ENCODE peak calls at places on chromosomes 2 and 18, in nine cellular contexts. G, W, O, R, P, L, H, K and J are unnamed samples.

GRCh38 chr18:2027026-2027425 is 544.3 kb downstream of the METTL4 start:
- DNase-seq in W (no peak), G (no peak), H (no peak), R (no peak), O (no peak), K (no peak), L (no peak), P (no peak), J (no peak)

GRCh38 chr18:35588995-35589394 is 7.5 kb downstream of the GALNT1 start:
- DNase-seq in G (peak; percentile 3), L (no peak), K (no peak), R (no peak), P (no peak), W (no peak), O (no peak), H (no peak), J (no peak)

GRCh38 chr18:8705280-8705940 is at the start of gene MTCL1:
- DNase-seq in L (no peak), G (peak; percentile 76), K (no peak), H (no peak), W (no peak), P (peak; percentile 31), R (peak; percentile 35), O (peak; percentile 57), J (no peak)

GRCh38 chr18:21191596-21192307 is 50.3 kb upstream of the GREB1L start:
- DNase-seq in H (no peak), L (peak; percentile 55), G (peak; percentile 70), O (peak; percentile 65), W (peak; percentile 34), P (peak; percentile 59), R (peak; percentile 43), K (peak; percentile 50), J (no peak)

GRCh38 chr2:104563398-104564024 is 290.4 kb upstream of the POU3F3 start:
- DNase-seq in R (no peak), H (no peak), K (no peak), O (peak; percentile 40), W (no peak), G (no peak), P (no peak), L (no peak), J (no peak)

GRCh38 chr2:107137711-107138110 is 251.7 kb upstream of the ST6GAL2 start:
- DNase-seq in H (no peak), G (no peak), P (no peak), R (no peak), K (peak; percentile 83), W (no peak), L (no peak), O (no peak), J (no peak)

GRCh38 chr2:167005096-167005495 is 116.8 kb downstream of the XIRP2 start:
- DNase-seq in L (peak; percentile 69), H (no peak), R (no peak), G (no peak), P (no peak), W (no peak), O (peak; percentile 49), K (no peak), J (no peak)

GRCh38 chr2:54577035-54577434 is 120.9 kb downstream of the SPTBN1 start:
- DNase-seq in W (peak; percentile 77), G (no peak), K (peak; percentile 37), R (no peak), P (peak; percentile 24), O (no peak), H (no peak), L (no peak), J (no peak)

GRCh38 chr18:45993441-45993840 is 26.3 kb upstream of the EPG5 start:
- DNase-seq in P (peak; percentile 71), R (peak; percentile 54), K (no peak), W (no peak), G (peak; percentile 95), O (peak; percentile 73), L (peak; percentile 91), H (no peak), J (no peak)

GRCh38 chr2:29865512-29865911 is 55.9 kb downstream of the ALK start:
- DNase-seq in P (no peak), R (no peak), L (no peak), O (no peak), W (no peak), K (no peak), G (no peak), H (no peak), J (no peak)

GRCh38 chr2:212711851-212712250 is 173.2 kb upstream of the ERBB4 start:
- DNase-seq in G (peak; percentile 86), P (peak; percentile 53), H (no peak), R (peak; percentile 34), O (peak; percentile 85), L (peak; percentile 92), W (no peak), K (no peak), J (no peak)

GRCh38 chr2:20633794-20634259 is 17.1 kb downstream of the HS1BP3 start:
- DNase-seq in K (no peak), O (no peak), H (no peak), W (no peak), G (no peak), R (no peak), P (no peak), L (no peak), J (no peak)

GRCh38 chr2:109234355-109234754 is 105.3 kb downstream of the SH3RF3 start:
- DNase-seq in K (no peak), W (no peak), L (no peak), H (no peak), G (no peak), O (no peak), R (no peak), P (no peak), J (no peak)

GRCh38 chr2:42567389-42567788 is 1.0 kb upstream of the MTA3 start:
- DNase-seq in R (no peak), W (no peak), P (peak; percentile 42), L (peak; percentile 81), H (no peak), G (peak; percentile 78), K (no peak), O (no peak), J (no peak)

GRCh38 chr2:113028112-113028511 is 22.9 kb downstream of the IL36A start:
- DNase-seq in W (no peak), H (no peak), G (no peak), L (no peak), R (no peak), P (no peak), O (no peak), K (no peak), J (no peak)

GRCh38 chr2:173290046-173290445 is 64.6 kb upstream of the CDCA7 start:
- DNase-seq in R (no peak), G (no peak), P (peak; percentile 62), L (peak; percentile 26), H (no peak), W (no peak), O (no peak), K (no peak), J (no peak)

GRCh38 chr2:23662941-23663729 is 263.8 kb downstream of the ATAD2B start:
- DNase-seq in W (no peak), R (no peak), O (no peak), G (peak; percentile 23), L (no peak), K (no peak), H (no peak), P (no peak), J (no peak)

GRCh38 chr2:44120428-44120827 is 48.2 kb upstream of the PPM1B start:
- DNase-seq in K (no peak), L (peak; percentile 93), H (peak; percentile 27), W (no peak), G (peak; percentile 92), O (peak; percentile 86), R (peak; percentile 82), P (peak; percentile 88), J (no peak)

GRCh38 chr2:100876231-100876860 is 56.4 kb downstream of the NPAS2 start:
- DNase-seq in W (no peak), K (no peak), R (no peak), G (no peak), P (no peak), L (peak; percentile 41), O (no peak), H (no peak), J (no peak)

GRCh38 chr2:239234826-239235175 is 166.0 kb downstream of the HDAC4 start:
- DNase-seq in K (no peak), H (no peak), R (no peak), P (no peak), G (no peak), W (no peak), O (no peak), L (no peak), J (no peak)

GRCh38 chr2:100321181-100321880 is 970 bp downstream of the LONRF2 start:
- DNase-seq in R (no peak), L (peak; percentile 21), O (peak; percentile 55), H (no peak), G (peak; percentile 20), W (peak; percentile 47), P (peak; percentile 21), K (peak; percentile 6), J (no peak)

GRCh38 chr2:206260427-206261012 is 13.9 kb upstream of the ZDBF2 start:
- DNase-seq in R (peak; percentile 31), P (peak; percentile 72), H (no peak), W (no peak), G (peak; percentile 58), L (peak; percentile 10), O (peak; percentile 66), K (no peak), J (no peak)

GRCh38 chr18:48029296-48029986 is 99.0 kb upstream of the SMAD2 start:
- DNase-seq in H (no peak), L (no peak), W (no peak), O (no peak), R (no peak), K (no peak), G (no peak), P (no peak), J (peak; percentile 25)

GRCh38 chr2:104897515-104898184 is 43.7 kb downstream of the POU3F3 start:
- DNase-seq in G (no peak), L (peak; percentile 25), H (no peak), P (peak; percentile 2), K (no peak), R (no peak), W (no peak), O (peak; percentile 27), J (no peak)

GRCh38 chr18:23037646-23038045 is 97.6 kb upstream of the CABLES1 start:
- DNase-seq in K (no peak), L (no peak), O (no peak), P (no peak), G (no peak), W (no peak), H (no peak), R (no peak), J (no peak)

GRCh38 chr18:13452448-13452811 is 233.9 kb downstream of the LDLRAD4 start:
- DNase-seq in O (peak; percentile 26), W (no peak), H (no peak), L (peak; percentile 14), K (no peak), P (peak; percentile 65), R (peak; percentile 71), G (peak; percentile 80), J (no peak)

GRCh38 chr2:233063976-233064411 is 3.9 kb downstream of the INPP5D start:
- DNase-seq in H (no peak), O (no peak), W (no peak), L (no peak), K (no peak), P (no peak), R (no peak), G (no peak), J (no peak)

GRCh38 chr2:169047253-169048250 is 16.4 kb upstream of the ABCB11 start:
- DNase-seq in P (no peak), L (no peak), W (no peak), R (no peak), H (no peak), K (no peak), G (no peak), O (no peak), J (no peak)

GRCh38 chr2:218320704-218321336 is 28.5 kb upstream of the TMBIM1 start:
- DNase-seq in P (no peak), K (no peak), H (no peak), L (no peak), O (no peak), R (no peak), G (no peak), W (no peak), J (no peak)

GRCh38 chr2:634670-635395 is 42.4 kb downstream of the TMEM18 start:
- DNase-seq in R (no peak), H (no peak), W (peak; percentile 44), G (no peak), L (no peak), P (no peak), K (no peak), O (peak; percentile 75), J (no peak)

GRCh38 chr2:54013996-54014395 is 43.2 kb upstream of the PSME4 start:
- DNase-seq in K (no peak), L (no peak), H (no peak), R (no peak), O (no peak), G (no peak), W (no peak), P (no peak), J (no peak)